ENCODE peak calls at places on chromosomes 3 and 15, in six cellular contexts. One of them, this sample, is unnamed.

GRCh38 chr3:147472846-147473245 is 63.7 kb downstream of the ZIC1 start:
- DNase-seq in GM23338: no peak
- DNase-seq in ELF-1: no peak
- DNase-seq in GM12864: no peak
- DNase-seq in CD8-positive, alpha-beta memory T cell: no peak
- DNase-seq in K562: no peak
- DNase-seq in this sample: no peak

GRCh38 chr3:152290374-152290773 is 21.6 kb downstream of the MBNL1 start:
- DNase-seq in GM12864: no peak
- DNase-seq in K562: no peak
- DNase-seq in CD8-positive, alpha-beta memory T cell: no peak
- DNase-seq in ELF-1: no peak
- DNase-seq in GM23338: no peak
- DNase-seq in this sample: no peak

GRCh38 chr3:179544981-179545645 is 17.6 kb upstream of the ACTL6A start:
- DNase-seq in CD8-positive, alpha-beta memory T cell: no peak
- DNase-seq in K562: no peak
- DNase-seq in GM12864: no peak
- DNase-seq in ELF-1: no peak
- DNase-seq in GM23338: no peak
- DNase-seq in this sample: no peak

GRCh38 chr15:31360843-31361763 is 34.5 kb downstream of the KLF13 start:
- DNase-seq in GM23338: peak
- DNase-seq in K562: no peak
- DNase-seq in GM12864: peak
- DNase-seq in CD8-positive, alpha-beta memory T cell: peak
- DNase-seq in ELF-1: no peak
- DNase-seq in this sample: no peak

GRCh38 chr3:22959593-22959992 is 243.5 kb upstream of the UBE2E2 start:
- DNase-seq in CD8-positive, alpha-beta memory T cell: no peak
- DNase-seq in GM12864: peak
- DNase-seq in ELF-1: no peak
- DNase-seq in K562: no peak
- DNase-seq in GM23338: no peak
- DNase-seq in this sample: no peak

GRCh38 chr3:64728428-64728827 is 40.6 kb upstream of the ADAMTS9 start:
- DNase-seq in GM23338: no peak
- DNase-seq in ELF-1: no peak
- DNase-seq in GM12864: no peak
- DNase-seq in CD8-positive, alpha-beta memory T cell: no peak
- DNase-seq in K562: no peak
- DNase-seq in this sample: no peak

GRCh38 chr3:20515834-20516233 is 329.8 kb upstream of the SGO1 start:
- DNase-seq in K562: no peak
- DNase-seq in GM12864: no peak
- DNase-seq in CD8-positive, alpha-beta memory T cell: no peak
- DNase-seq in GM23338: no peak
- DNase-seq in ELF-1: no peak
- DNase-seq in this sample: no peak

GRCh38 chr15:75578206-75578947 is 738 bp downstream of the PTPN9 start:
- DNase-seq in GM23338: peak
- DNase-seq in CD8-positive, alpha-beta memory T cell: peak
- DNase-seq in ELF-1: peak
- DNase-seq in GM12864: no peak
- DNase-seq in K562: peak
- DNase-seq in this sample: peak

GRCh38 chr3:19947549-19948071 is 713 bp downstream of the RAB5A start:
- DNase-seq in ELF-1: peak
- DNase-seq in GM12864: no peak
- DNase-seq in CD8-positive, alpha-beta memory T cell: peak
- DNase-seq in K562: peak
- DNase-seq in GM23338: peak
- DNase-seq in this sample: peak

GRCh38 chr3:15934389-15935195 is 136.8 kb upstream of the ANKRD28 start:
- DNase-seq in GM23338: no peak
- DNase-seq in K562: no peak
- DNase-seq in ELF-1: no peak
- DNase-seq in GM12864: no peak
- DNase-seq in CD8-positive, alpha-beta memory T cell: no peak
- DNase-seq in this sample: no peak

GRCh38 chr3:68773401-68773800 is 158.9 kb downstream of the TAFA4 start:
- DNase-seq in K562: no peak
- DNase-seq in GM23338: no peak
- DNase-seq in ELF-1: no peak
- DNase-seq in GM12864: no peak
- DNase-seq in CD8-positive, alpha-beta memory T cell: no peak
- DNase-seq in this sample: no peak

GRCh38 chr15:25058080-25058785 is 103.4 kb downstream of the SNRPN start:
- DNase-seq in CD8-positive, alpha-beta memory T cell: no peak
- DNase-seq in GM12864: no peak
- DNase-seq in GM23338: no peak
- DNase-seq in K562: no peak
- DNase-seq in ELF-1: no peak
- DNase-seq in this sample: no peak

GRCh38 chr15:79657722-79658121 is 225.6 kb downstream of the MINAR1 start:
- DNase-seq in ELF-1: no peak
- DNase-seq in K562: no peak
- DNase-seq in CD8-positive, alpha-beta memory T cell: no peak
- DNase-seq in GM23338: no peak
- DNase-seq in GM12864: no peak
- DNase-seq in this sample: no peak

GRCh38 chr3:125024817-125025216 is 31.0 kb downstream of the HEG1 start:
- DNase-seq in ELF-1: no peak
- DNase-seq in GM23338: no peak
- DNase-seq in CD8-positive, alpha-beta memory T cell: no peak
- DNase-seq in K562: no peak
- DNase-seq in GM12864: no peak
- DNase-seq in this sample: no peak

GRCh38 chr3:37887062-37887461 is 25.4 kb downstream of the CTDSPL start:
- DNase-seq in CD8-positive, alpha-beta memory T cell: no peak
- DNase-seq in GM23338: no peak
- DNase-seq in ELF-1: no peak
- DNase-seq in GM12864: no peak
- DNase-seq in K562: no peak
- DNase-seq in this sample: no peak

GRCh38 chr3:188863999-188864406 is 307.8 kb upstream of the TPRG1 start:
- DNase-seq in CD8-positive, alpha-beta memory T cell: no peak
- DNase-seq in K562: no peak
- DNase-seq in GM12864: no peak
- DNase-seq in GM23338: no peak
- DNase-seq in ELF-1: no peak
- DNase-seq in this sample: no peak

GRCh38 chr3:135753506-135753905 is 212.0 kb upstream of the PPP2R3A start:
- DNase-seq in GM12864: no peak
- DNase-seq in ELF-1: no peak
- DNase-seq in K562: no peak
- DNase-seq in GM23338: no peak
- DNase-seq in CD8-positive, alpha-beta memory T cell: no peak
- DNase-seq in this sample: no peak

GRCh38 chr15:65303687-65304392 is 637 bp upstream of the RNU5B-1 start:
- DNase-seq in GM12864: no peak
- DNase-seq in GM23338: peak
- DNase-seq in K562: no peak
- DNase-seq in CD8-positive, alpha-beta memory T cell: no peak
- DNase-seq in ELF-1: peak
- DNase-seq in this sample: no peak

GRCh38 chr3:48088056-48088748 is 72.0 kb upstream of the MAP4 start:
- DNase-seq in CD8-positive, alpha-beta memory T cell: no peak
- DNase-seq in GM12864: no peak
- DNase-seq in ELF-1: peak
- DNase-seq in GM23338: peak
- DNase-seq in K562: peak
- DNase-seq in this sample: peak

GRCh38 chr3:197737749-197738462 is 1.2 kb upstream of the RUBCN start:
- DNase-seq in K562: no peak
- DNase-seq in GM12864: no peak
- DNase-seq in ELF-1: no peak
- DNase-seq in GM23338: no peak
- DNase-seq in CD8-positive, alpha-beta memory T cell: no peak
- DNase-seq in this sample: no peak

GRCh38 chr15:84653584-84653909 is 536 bp downstream of the WDR73 start:
- DNase-seq in GM23338: no peak
- DNase-seq in K562: no peak
- DNase-seq in ELF-1: no peak
- DNase-seq in CD8-positive, alpha-beta memory T cell: no peak
- DNase-seq in GM12864: no peak
- DNase-seq in this sample: no peak

GRCh38 chr15:89888214-89888804 is 5.5 kb downstream of the AP3S2 start:
- DNase-seq in K562: no peak
- DNase-seq in CD8-positive, alpha-beta memory T cell: no peak
- DNase-seq in GM12864: no peak
- DNase-seq in ELF-1: no peak
- DNase-seq in GM23338: peak
- DNase-seq in this sample: peak

GRCh38 chr3:184426691-184427141 is 46.9 kb downstream of the CHRD start:
- DNase-seq in ELF-1: no peak
- DNase-seq in K562: no peak
- DNase-seq in GM12864: no peak
- DNase-seq in CD8-positive, alpha-beta memory T cell: no peak
- DNase-seq in GM23338: no peak
- DNase-seq in this sample: no peak

GRCh38 chr3:114377426-114377825 is 83.6 kb downstream of the TIGIT start:
- DNase-seq in K562: no peak
- DNase-seq in ELF-1: no peak
- DNase-seq in CD8-positive, alpha-beta memory T cell: no peak
- DNase-seq in GM23338: no peak
- DNase-seq in GM12864: no peak
- DNase-seq in this sample: no peak

GRCh38 chr3:197191897-197192296 is 106.5 kb downstream of the DLG1 start:
- DNase-seq in ELF-1: no peak
- DNase-seq in K562: no peak
- DNase-seq in GM23338: no peak
- DNase-seq in GM12864: no peak
- DNase-seq in CD8-positive, alpha-beta memory T cell: no peak
- DNase-seq in this sample: no peak

GRCh38 chr3:70832811-70833509 is 520.5 kb upstream of the MDFIC2 start:
- DNase-seq in CD8-positive, alpha-beta memory T cell: no peak
- DNase-seq in GM12864: no peak
- DNase-seq in K562: no peak
- DNase-seq in ELF-1: no peak
- DNase-seq in GM23338: no peak
- DNase-seq in this sample: no peak

GRCh38 chr3:172244011-172244410 is 204.2 kb downstream of the GHSR start:
- DNase-seq in K562: no peak
- DNase-seq in GM23338: no peak
- DNase-seq in ELF-1: no peak
- DNase-seq in GM12864: no peak
- DNase-seq in CD8-positive, alpha-beta memory T cell: no peak
- DNase-seq in this sample: no peak

GRCh38 chr3:57956119-57956832 is 51.9 kb upstream of the FLNB start:
- DNase-seq in K562: no peak
- DNase-seq in CD8-positive, alpha-beta memory T cell: no peak
- DNase-seq in ELF-1: no peak
- DNase-seq in GM23338: peak
- DNase-seq in GM12864: no peak
- DNase-seq in this sample: no peak

GRCh38 chr3:182609575-182610156 is 183.6 kb upstream of the ATP11B start:
- DNase-seq in GM23338: no peak
- DNase-seq in K562: no peak
- DNase-seq in CD8-positive, alpha-beta memory T cell: no peak
- DNase-seq in ELF-1: no peak
- DNase-seq in GM12864: no peak
- DNase-seq in this sample: no peak